ENCODE peak calls at places on chromosome 15, in seven cellular contexts. One of them, this sample, is unnamed.
A peak's percentile ranks its signal among the peaks of the same experiment; 100 is the strongest.

GRCh38 chr15:58203537-58203936 is 65.4 kb downstream of the AQP9 start:
- DNase-seq in BJ: peak; percentile 99
- DNase-seq in BE2C: peak; percentile 33
- DNase-seq in adrenal gland: no peak
- DNase-seq in omental fat pad: no peak
- DNase-seq in AG09309: peak; percentile 96
- DNase-seq in tibial nerve: no peak
- DNase-seq in this sample: no peak

GRCh38 chr15:66715736-66716667 is 14.0 kb downstream of the SMAD6 start:
- DNase-seq in BJ: no peak
- DNase-seq in BE2C: no peak
- DNase-seq in adrenal gland: no peak
- DNase-seq in omental fat pad: no peak
- DNase-seq in AG09309: no peak
- DNase-seq in tibial nerve: no peak
- DNase-seq in this sample: no peak

GRCh38 chr15:43376017-43376705 is 5.3 kb downstream of the TUBGCP4 start:
- DNase-seq in BJ: no peak
- DNase-seq in BE2C: peak; percentile 64
- DNase-seq in adrenal gland: peak; percentile 9
- DNase-seq in omental fat pad: no peak
- DNase-seq in AG09309: no peak
- DNase-seq in tibial nerve: no peak
- DNase-seq in this sample: peak; percentile 40

GRCh38 chr15:100779331-100780207 is 100.1 kb upstream of the ALDH1A3 start:
- DNase-seq in BJ: no peak
- DNase-seq in BE2C: no peak
- DNase-seq in adrenal gland: no peak
- DNase-seq in omental fat pad: no peak
- DNase-seq in AG09309: no peak
- DNase-seq in tibial nerve: peak; percentile 8
- DNase-seq in this sample: no peak

GRCh38 chr15:26083457-26084350 is 220.6 kb upstream of the ATP10A start:
- DNase-seq in BJ: no peak
- DNase-seq in BE2C: no peak
- DNase-seq in adrenal gland: no peak
- DNase-seq in omental fat pad: no peak
- DNase-seq in AG09309: no peak
- DNase-seq in tibial nerve: no peak
- DNase-seq in this sample: no peak

GRCh38 chr15:31498756-31499155 is 172.1 kb downstream of the KLF13 start:
- DNase-seq in BJ: no peak
- DNase-seq in BE2C: no peak
- DNase-seq in adrenal gland: no peak
- DNase-seq in omental fat pad: no peak
- DNase-seq in AG09309: no peak
- DNase-seq in tibial nerve: no peak
- DNase-seq in this sample: no peak

GRCh38 chr15:58547628-58548307 is 116.0 kb downstream of the LIPC start:
- DNase-seq in BJ: no peak
- DNase-seq in BE2C: no peak
- DNase-seq in adrenal gland: no peak
- DNase-seq in omental fat pad: no peak
- DNase-seq in AG09309: no peak
- DNase-seq in tibial nerve: no peak
- DNase-seq in this sample: no peak

GRCh38 chr15:77455696-77456293 is 35.1 kb downstream of the HMG20A start:
- DNase-seq in BJ: peak; percentile 85
- DNase-seq in BE2C: no peak
- DNase-seq in adrenal gland: no peak
- DNase-seq in omental fat pad: no peak
- DNase-seq in AG09309: peak; percentile 54
- DNase-seq in tibial nerve: no peak
- DNase-seq in this sample: no peak

GRCh38 chr15:31384568-31384967 is 57.9 kb downstream of the KLF13 start:
- DNase-seq in BJ: no peak
- DNase-seq in BE2C: no peak
- DNase-seq in adrenal gland: no peak
- DNase-seq in omental fat pad: no peak
- DNase-seq in AG09309: no peak
- DNase-seq in tibial nerve: no peak
- DNase-seq in this sample: no peak

GRCh38 chr15:81809543-81809942 is 236.3 kb downstream of the MEX3B start:
- DNase-seq in BJ: no peak
- DNase-seq in BE2C: peak; percentile 65
- DNase-seq in adrenal gland: no peak
- DNase-seq in omental fat pad: no peak
- DNase-seq in AG09309: no peak
- DNase-seq in tibial nerve: no peak
- DNase-seq in this sample: peak; percentile 18

GRCh38 chr15:31488437-31489204 is 162.0 kb downstream of the KLF13 start:
- DNase-seq in BJ: no peak
- DNase-seq in BE2C: peak; percentile 63
- DNase-seq in adrenal gland: peak; percentile 70
- DNase-seq in omental fat pad: no peak
- DNase-seq in AG09309: peak; percentile 76
- DNase-seq in tibial nerve: no peak
- DNase-seq in this sample: no peak

GRCh38 chr15:50881121-50882048 is 27.1 kb upstream of the AP4E1 start:
- DNase-seq in BJ: no peak
- DNase-seq in BE2C: no peak
- DNase-seq in adrenal gland: no peak
- DNase-seq in omental fat pad: no peak
- DNase-seq in AG09309: no peak
- DNase-seq in tibial nerve: no peak
- DNase-seq in this sample: no peak

GRCh38 chr15:42010434-42010833 is 10.4 kb downstream of the PLA2G4E start:
- DNase-seq in BJ: no peak
- DNase-seq in BE2C: no peak
- DNase-seq in adrenal gland: no peak
- DNase-seq in omental fat pad: no peak
- DNase-seq in AG09309: no peak
- DNase-seq in tibial nerve: no peak
- DNase-seq in this sample: no peak

GRCh38 chr15:96553006-96553405 is 222.5 kb downstream of the NR2F2 start:
- DNase-seq in BJ: no peak
- DNase-seq in BE2C: no peak
- DNase-seq in adrenal gland: no peak
- DNase-seq in omental fat pad: no peak
- DNase-seq in AG09309: no peak
- DNase-seq in tibial nerve: no peak
- DNase-seq in this sample: no peak

GRCh38 chr15:48855501-48856440 is 22.2 kb upstream of the EID1 start:
- DNase-seq in BJ: no peak
- DNase-seq in BE2C: peak; percentile 32
- DNase-seq in adrenal gland: peak; percentile 21
- DNase-seq in omental fat pad: no peak
- DNase-seq in AG09309: peak; percentile 31
- DNase-seq in tibial nerve: no peak
- DNase-seq in this sample: no peak

GRCh38 chr15:33309602-33310276 is 1.0 kb upstream of the RYR3 start:
- DNase-seq in BJ: no peak
- DNase-seq in BE2C: peak; percentile 42
- DNase-seq in adrenal gland: peak; percentile 11
- DNase-seq in omental fat pad: no peak
- DNase-seq in AG09309: no peak
- DNase-seq in tibial nerve: no peak
- DNase-seq in this sample: peak; percentile 51
- TF ChIP-seq CTCF in BJ: no peak
- TF ChIP-seq CTCF in BE2C: peak; percentile 54
- TF ChIP-seq CTCF in adrenal gland: peak; percentile 23
- TF ChIP-seq CTCF in omental fat pad: no peak
- TF ChIP-seq CTCF in AG09309: no peak
- TF ChIP-seq CTCF in tibial nerve: no peak
- TF ChIP-seq CTCF in this sample: peak; percentile 1

GRCh38 chr15:68365770-68366169 is 66.2 kb downstream of the ITGA11 start:
- DNase-seq in BJ: no peak
- DNase-seq in BE2C: no peak
- DNase-seq in adrenal gland: no peak
- DNase-seq in omental fat pad: no peak
- DNase-seq in AG09309: no peak
- DNase-seq in tibial nerve: no peak
- DNase-seq in this sample: no peak

GRCh38 chr15:68364660-68365035 is 67.3 kb downstream of the ITGA11 start:
- DNase-seq in BJ: no peak
- DNase-seq in BE2C: no peak
- DNase-seq in adrenal gland: no peak
- DNase-seq in omental fat pad: no peak
- DNase-seq in AG09309: no peak
- DNase-seq in tibial nerve: no peak
- DNase-seq in this sample: no peak

GRCh38 chr15:68367226-68367625 is 64.7 kb downstream of the ITGA11 start:
- DNase-seq in BJ: no peak
- DNase-seq in BE2C: no peak
- DNase-seq in adrenal gland: no peak
- DNase-seq in omental fat pad: no peak
- DNase-seq in AG09309: no peak
- DNase-seq in tibial nerve: no peak
- DNase-seq in this sample: no peak

GRCh38 chr15:68365140-68365745 is 66.7 kb downstream of the ITGA11 start:
- DNase-seq in BJ: no peak
- DNase-seq in BE2C: no peak
- DNase-seq in adrenal gland: no peak
- DNase-seq in omental fat pad: no peak
- DNase-seq in AG09309: no peak
- DNase-seq in tibial nerve: no peak
- DNase-seq in this sample: no peak

DNA sequence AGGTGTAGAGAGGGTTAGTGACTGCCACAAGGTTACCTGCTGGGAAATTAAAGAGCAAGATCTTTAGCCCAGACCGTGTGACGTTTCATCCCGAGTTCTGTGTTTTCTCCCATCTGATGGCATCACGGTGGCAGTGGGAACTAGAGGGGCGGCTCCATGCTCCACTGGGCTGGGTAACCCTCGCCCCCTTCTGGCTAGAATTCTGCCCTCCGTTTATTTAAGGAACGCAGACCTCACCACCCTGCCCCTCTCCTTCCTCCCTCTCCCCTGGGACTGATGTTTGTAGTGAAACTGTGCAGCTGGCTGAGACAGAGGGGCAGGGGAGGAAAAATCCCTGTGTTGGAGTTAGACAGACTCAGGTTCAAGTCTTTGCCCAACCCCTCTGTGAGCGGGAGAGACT is 65.6 kb downstream of the ITGA11 start:
- DNase-seq in BJ: no peak
- DNase-seq in BE2C: no peak
- DNase-seq in adrenal gland: no peak
- DNase-seq in omental fat pad: no peak
- DNase-seq in AG09309: no peak
- DNase-seq in tibial nerve: no peak
- DNase-seq in this sample: no peak
- TF ChIP-seq CTCF in BJ: no peak
- TF ChIP-seq CTCF in BE2C: no peak
- TF ChIP-seq CTCF in adrenal gland: no peak
- TF ChIP-seq CTCF in omental fat pad: no peak
- TF ChIP-seq CTCF in AG09309: no peak
- TF ChIP-seq CTCF in tibial nerve: no peak
- TF ChIP-seq CTCF in this sample: no peak

GRCh38 chr15:65384895-65385867 is 7.4 kb upstream of the IGDCC3 start:
- DNase-seq in BJ: no peak
- DNase-seq in BE2C: peak; percentile 95
- DNase-seq in adrenal gland: peak; percentile 82
- DNase-seq in omental fat pad: peak; percentile 79
- DNase-seq in AG09309: no peak
- DNase-seq in tibial nerve: peak; percentile 76
- DNase-seq in this sample: peak; percentile 92

GRCh38 chr15:65383456-65383855 is 5.7 kb upstream of the IGDCC3 start:
- DNase-seq in BJ: no peak
- DNase-seq in BE2C: no peak
- DNase-seq in adrenal gland: no peak
- DNase-seq in omental fat pad: no peak
- DNase-seq in AG09309: no peak
- DNase-seq in tibial nerve: no peak
- DNase-seq in this sample: no peak

GRCh38 chr15:65384505-65384894 is 6.7 kb upstream of the IGDCC3 start:
- DNase-seq in BJ: no peak
- DNase-seq in BE2C: no peak
- DNase-seq in adrenal gland: no peak
- DNase-seq in omental fat pad: no peak
- DNase-seq in AG09309: no peak
- DNase-seq in tibial nerve: no peak
- DNase-seq in this sample: no peak

GRCh38 chr15:65382921-65383320 is 5.1 kb upstream of the IGDCC3 start:
- DNase-seq in BJ: no peak
- DNase-seq in BE2C: no peak
- DNase-seq in adrenal gland: no peak
- DNase-seq in omental fat pad: no peak
- DNase-seq in AG09309: no peak
- DNase-seq in tibial nerve: no peak
- DNase-seq in this sample: no peak

DNA sequence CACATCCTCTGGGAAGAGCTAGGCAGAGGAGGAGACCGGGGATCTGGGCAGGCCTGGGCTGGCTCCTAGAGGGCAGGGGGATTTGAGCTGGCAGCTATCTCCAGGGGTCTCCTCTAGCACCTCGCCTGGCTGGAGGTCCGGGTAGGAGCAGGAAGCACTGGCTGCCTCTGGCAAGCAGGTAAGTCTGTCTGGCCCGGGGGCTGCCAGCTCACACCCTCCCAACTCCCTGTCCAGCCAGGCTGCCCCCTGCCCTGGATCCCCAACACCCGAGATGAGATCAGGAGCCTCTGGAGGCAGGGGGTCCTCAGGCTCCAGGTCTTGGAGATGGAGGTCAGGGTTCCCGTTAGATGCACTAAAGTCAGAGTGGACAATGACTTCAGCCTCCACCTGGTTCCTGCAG is 6.2 kb upstream of the IGDCC3 start:
- DNase-seq in BJ: no peak
- DNase-seq in BE2C: no peak
- DNase-seq in adrenal gland: no peak
- DNase-seq in omental fat pad: no peak
- DNase-seq in AG09309: no peak
- DNase-seq in tibial nerve: no peak
- DNase-seq in this sample: no peak
- TF ChIP-seq CTCF in BJ: no peak
- TF ChIP-seq CTCF in BE2C: no peak
- TF ChIP-seq CTCF in adrenal gland: no peak
- TF ChIP-seq CTCF in omental fat pad: no peak
- TF ChIP-seq CTCF in AG09309: no peak
- TF ChIP-seq CTCF in tibial nerve: no peak
- TF ChIP-seq CTCF in this sample: no peak

GRCh38 chr15:99503411-99503810 is 62.4 kb upstream of the MEF2A start:
- DNase-seq in BJ: no peak
- DNase-seq in BE2C: no peak
- DNase-seq in adrenal gland: no peak
- DNase-seq in omental fat pad: no peak
- DNase-seq in AG09309: no peak
- DNase-seq in tibial nerve: no peak
- DNase-seq in this sample: no peak

GRCh38 chr15:99507016-99507731 is 58.6 kb upstream of the MEF2A start:
- DNase-seq in BJ: no peak
- DNase-seq in BE2C: peak; percentile 68
- DNase-seq in adrenal gland: peak; percentile 64
- DNase-seq in omental fat pad: no peak
- DNase-seq in AG09309: no peak
- DNase-seq in tibial nerve: no peak
- DNase-seq in this sample: no peak

GRCh38 chr15:99504071-99504822 is 61.5 kb upstream of the MEF2A start:
- DNase-seq in BJ: no peak
- DNase-seq in BE2C: no peak
- DNase-seq in adrenal gland: no peak
- DNase-seq in omental fat pad: no peak
- DNase-seq in AG09309: no peak
- DNase-seq in tibial nerve: no peak
- DNase-seq in this sample: no peak

GRCh38 chr15:99506399-99506798 is 59.4 kb upstream of the MEF2A start:
- DNase-seq in BJ: no peak
- DNase-seq in BE2C: no peak
- DNase-seq in adrenal gland: no peak
- DNase-seq in omental fat pad: no peak
- DNase-seq in AG09309: no peak
- DNase-seq in tibial nerve: no peak
- DNase-seq in this sample: no peak

GRCh38 chr15:99504823-99505551 is 60.8 kb upstream of the MEF2A start:
- DNase-seq in BJ: no peak
- DNase-seq in BE2C: no peak
- DNase-seq in adrenal gland: no peak
- DNase-seq in omental fat pad: no peak
- DNase-seq in AG09309: no peak
- DNase-seq in tibial nerve: no peak
- DNase-seq in this sample: no peak
- TF ChIP-seq CTCF in BJ: peak; percentile 3
- TF ChIP-seq CTCF in BE2C: no peak
- TF ChIP-seq CTCF in adrenal gland: no peak
- TF ChIP-seq CTCF in omental fat pad: no peak
- TF ChIP-seq CTCF in AG09309: peak; percentile 3
- TF ChIP-seq CTCF in tibial nerve: no peak
- TF ChIP-seq CTCF in this sample: no peak

This sample was measured in glutamatergic neuron.